ENCODE peak calls at places on chromosomes 7 and 10, in six cellular contexts. N is A549, D is NB4, O is GM12878, I is HepG2, B is K562. H is an unnamed sample.

GRCh38 chr10:34528320-34528719 is 286.8 kb downstream of the PARD3 start:
- DNase-seq in N (peak), D (no peak), O (no peak), I (peak), B (no peak), H (peak)

GRCh38 chr7:157987906-157988305 is 599.7 kb downstream of the PTPRN2 start:
- DNase-seq in N (no peak), D (no peak), O (no peak), I (no peak), B (no peak), H (no peak)

GRCh38 chr10:78218833-78219490 is 185.3 kb downstream of the RPS24 start:
- DNase-seq in N (no peak), D (no peak), O (no peak), I (no peak), B (no peak), H (no peak)

GRCh38 chr10:36634916-36635315 is 490.5 kb upstream of the ANKRD30A start:
- DNase-seq in N (no peak), D (no peak), O (no peak), I (no peak), B (no peak), H (peak)

GRCh38 chr10:112115781-112116385 is 67.7 kb downstream of the GPAM start:
- DNase-seq in N (peak), D (peak), O (no peak), I (peak), B (peak), H (peak)

GRCh38 chr7:44172803-44173424 is 16.3 kb downstream of the GCK start:
- DNase-seq in N (no peak), D (no peak), O (no peak), I (no peak), B (no peak), H (no peak)

GRCh38 chr10:28719789-28720436 is 42.6 kb downstream of the BAMBI start:
- DNase-seq in N (no peak), D (no peak), O (no peak), I (peak), B (peak), H (peak)

GRCh38 chr10:107618461-107619093 is 454.1 kb upstream of the SORCS1 start:
- DNase-seq in N (no peak), D (no peak), O (no peak), I (no peak), B (no peak), H (no peak)

GRCh38 chr7:101093907-101094306 is 8.6 kb downstream of the TRIM56 start:
- DNase-seq in N (no peak), D (no peak), O (no peak), I (no peak), B (no peak), H (no peak)

GRCh38 chr7:1236831-1237701 is 4.4 kb downstream of the UNCX start:
- DNase-seq in N (no peak), D (no peak), O (no peak), I (no peak), B (no peak), H (no peak)
- TF ChIP-seq MYC in N (no peak), D (no peak), O (no peak), I (no peak), B (no peak), H (no peak)

GRCh38 chr7:105935250-105935649 is 27.8 kb upstream of the CDHR3 start:
- DNase-seq in N (no peak), D (no peak), O (no peak), I (no peak), B (no peak), H (no peak)

GRCh38 chr7:105934577-105935185 is 28.4 kb upstream of the CDHR3 start:
- DNase-seq in N (no peak), D (peak), O (no peak), I (peak), B (peak), H (no peak)

GRCh38 chr7:105931179-105931578 is 31.9 kb upstream of the CDHR3 start:
- DNase-seq in N (no peak), D (no peak), O (no peak), I (no peak), B (no peak), H (no peak)

GRCh38 chr7:105937411-105937810 is 25.7 kb upstream of the CDHR3 start:
- DNase-seq in N (no peak), D (no peak), O (no peak), I (no peak), B (no peak), H (no peak)

GRCh38 chr7:105932835-105933477 is 30.1 kb upstream of the CDHR3 start:
- DNase-seq in N (no peak), D (no peak), O (no peak), I (no peak), B (no peak), H (no peak)
- TF ChIP-seq MYC in N (no peak), D (no peak), O (no peak), I (no peak), B (no peak), H (no peak)

GRCh38 chr7:133303372-133303771 is 50.5 kb downstream of the EXOC4 start:
- DNase-seq in N (no peak), D (no peak), O (no peak), I (no peak), B (no peak), H (no peak)

GRCh38 chr7:133300097-133300496 is 47.2 kb downstream of the EXOC4 start:
- DNase-seq in N (no peak), D (no peak), O (no peak), I (no peak), B (no peak), H (no peak)

GRCh38 chr7:133300811-133301210 is 47.9 kb downstream of the EXOC4 start:
- DNase-seq in N (no peak), D (no peak), O (no peak), I (no peak), B (no peak), H (peak)

GRCh38 chr7:133299620-133300019 is 46.7 kb downstream of the EXOC4 start:
- DNase-seq in N (no peak), D (no peak), O (no peak), I (no peak), B (no peak), H (no peak)

DNA sequence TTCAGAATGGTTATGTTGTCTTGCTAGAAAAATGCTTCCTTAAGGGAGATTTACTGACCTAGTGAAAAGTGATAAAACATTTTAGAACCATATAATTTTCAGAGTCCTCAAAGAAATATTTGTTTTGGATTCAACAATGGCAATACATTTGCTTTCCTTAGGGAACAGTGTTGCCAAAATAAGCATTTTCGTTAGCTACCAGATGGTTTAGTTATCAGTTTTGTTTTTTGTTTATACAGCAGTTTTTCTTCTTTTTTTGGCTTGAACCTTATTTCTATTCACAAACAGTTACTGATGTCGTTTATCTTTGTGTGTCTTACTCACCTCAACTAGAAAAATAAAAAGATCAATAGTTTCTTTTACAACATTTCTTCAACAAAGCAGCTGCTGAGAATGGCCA is 48.6 kb downstream of the EXOC4 start:
- DNase-seq in N (no peak), D (no peak), O (no peak), I (no peak), B (no peak), H (peak)
- TF ChIP-seq MYC in N (no peak), D (no peak), O (no peak), I (no peak), B (no peak), H (no peak)

DNA sequence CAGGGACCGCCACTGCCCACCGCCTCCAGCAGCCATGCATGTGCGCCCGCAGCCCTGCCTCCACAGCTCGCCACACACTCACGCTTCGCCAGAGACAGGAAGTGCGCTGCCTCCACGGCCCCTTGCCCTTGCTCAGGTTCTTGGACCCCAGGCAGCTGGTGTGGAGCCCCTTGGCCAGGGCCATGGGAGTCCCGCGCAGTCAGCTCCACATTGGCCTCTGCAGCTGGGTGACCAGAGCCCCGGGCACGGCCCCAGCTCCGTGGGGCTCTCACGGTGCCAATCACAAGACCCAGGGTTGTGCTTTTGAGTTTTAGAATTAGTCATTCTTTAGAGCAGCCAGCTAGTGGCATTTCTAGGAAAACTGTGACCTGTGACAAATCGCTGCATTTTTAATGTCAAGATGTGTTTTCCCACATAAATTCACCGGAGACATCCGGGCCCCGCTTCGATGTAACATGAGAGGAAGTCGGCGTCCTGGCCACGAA is 4.3 kb upstream of the UTF1 start:
- DNase-seq in N (no peak), D (no peak), O (no peak), I (no peak), B (no peak), H (no peak)
- TF ChIP-seq MYC in N (no peak), D (no peak), O (no peak), I (no peak), B (no peak), H (no peak)

GRCh38 chr10:88707429-88708110 is 1.5 kb downstream of the LIPK start:
- DNase-seq in N (no peak), D (peak), O (no peak), I (no peak), B (no peak), H (peak)
- TF ChIP-seq MYC in N (no peak), D (no peak), O (no peak), I (no peak), B (no peak), H (no peak)

H was measured in endothelial cell of umbilical vein.